ENCODE peak calls at places on chromosomes 5 and 9, in five cellular contexts. S, Y, R, T and N are unnamed samples.

GRCh38 chr5:105134328-105134727 is 1571.7 kb upstream of the NUDT12 start:
- DNase-seq in S (no peak), Y (no peak), R (no peak), T (no peak), N (no peak)

GRCh38 chr5:18534119-18534518 is 899.9 kb downstream of the TAF11L14 start:
- DNase-seq in S (no peak), Y (no peak), R (no peak), T (no peak), N (no peak)

GRCh38 chr5:57676228-57677098 is 193.9 kb upstream of the ACTBL2 start:
- DNase-seq in S (no peak), Y (no peak), R (peak), T (no peak), N (peak)

GRCh38 chr5:172795401-172795977 is 24.5 kb upstream of the DUSP1 start:
- DNase-seq in S (no peak), Y (no peak), R (peak), T (peak), N (peak)

GRCh38 chr5:95081500-95082355 is 203.2 kb downstream of the MCTP1 start:
- DNase-seq in S (peak), Y (no peak), R (peak), T (peak), N (peak)

GRCh38 chr9:74824654-74825053 is 63.1 kb downstream of the TRPM6 start:
- DNase-seq in S (no peak), Y (no peak), R (no peak), T (peak), N (peak)

GRCh38 chr5:41649659-41650058 is 139.3 kb upstream of the PLCXD3 start:
- DNase-seq in S (no peak), Y (no peak), R (no peak), T (peak), N (peak)

GRCh38 chr5:141822134-141822533 is 56.1 kb downstream of the PCDH1 start:
- DNase-seq in S (no peak), Y (no peak), R (peak), T (peak), N (peak)

GRCh38 chr5:59757442-59757841 is 136.1 kb downstream of the PDE4D start:
- DNase-seq in S (peak), Y (no peak), R (no peak), T (peak), N (peak)

GRCh38 chr5:175261526-175261925 is 182.5 kb downstream of the DRD1 start:
- DNase-seq in S (no peak), Y (no peak), R (no peak), T (no peak), N (no peak)

GRCh38 chr5:126801992-126802294 is 25.0 kb downstream of the LMNB1 start:
- DNase-seq in S (no peak), Y (no peak), R (peak), T (peak), N (peak)

GRCh38 chr9:7371032-7371431 is 428.5 kb downstream of the DMAC1 start:
- DNase-seq in S (no peak), Y (no peak), R (no peak), T (no peak), N (no peak)

GRCh38 chr9:69660304-69660703 is 11.9 kb downstream of the APBA1 start:
- DNase-seq in S (no peak), Y (no peak), R (no peak), T (no peak), N (no peak)

GRCh38 chr9:6818292-6818922 is 60.6 kb downstream of the KDM4C start:
- DNase-seq in S (no peak), Y (no peak), R (no peak), T (no peak), N (no peak)

GRCh38 chr5:57277085-57277484 is 103.2 kb downstream of the GPBP1 start:
- DNase-seq in S (peak), Y (peak), R (no peak), T (peak), N (peak)

GRCh38 chr5:173753307-173754168 is 134.6 kb upstream of the CPEB4 start:
- DNase-seq in S (no peak), Y (no peak), R (peak), T (no peak), N (no peak)

GRCh38 chr5:124649548-124650501 is 96.6 kb downstream of the ZNF608 start:
- DNase-seq in S (no peak), Y (no peak), R (peak), T (peak), N (peak)

GRCh38 chr5:146015001-146015400 is 78.6 kb downstream of the SH3RF2 start:
- DNase-seq in S (no peak), Y (no peak), R (no peak), T (no peak), N (no peak)

GRCh38 chr9:136364942-136365774 is 1.6 kb upstream of the DNLZ start:
- DNase-seq in S (no peak), Y (no peak), R (no peak), T (no peak), N (no peak)

GRCh38 chr5:74441616-74442015 is 198.9 kb downstream of the ENC1 start:
- DNase-seq in S (no peak), Y (no peak), R (no peak), T (no peak), N (no peak)

GRCh38 chr5:97618721-97619120 is 435.7 kb upstream of the RIOK2 start:
- DNase-seq in S (no peak), Y (no peak), R (no peak), T (peak), N (peak)

GRCh38 chr5:90355635-90356034 is 53.9 kb downstream of the CETN3 start:
- DNase-seq in S (no peak), Y (no peak), R (no peak), T (no peak), N (no peak)

GRCh38 chr5:59729357-59729756 is 164.2 kb downstream of the PDE4D start:
- DNase-seq in S (no peak), Y (no peak), R (no peak), T (no peak), N (no peak)

GRCh38 chr5:543755-544674 is 19.8 kb upstream of the SLC9A3 start:
- DNase-seq in S (no peak), Y (no peak), R (no peak), T (no peak), N (no peak)

GRCh38 chr5:109062669-109063068 is 315.0 kb downstream of the FER start:
- DNase-seq in S (no peak), Y (no peak), R (no peak), T (peak), N (no peak)

GRCh38 chr9:12771891-12772290 is 2.9 kb upstream of the LURAP1L start:
- DNase-seq in S (no peak), Y (no peak), R (no peak), T (peak), N (peak)

GRCh38 chr9:117826837-117827236 is 122.6 kb downstream of the TLR4 start:
- DNase-seq in S (no peak), Y (no peak), R (no peak), T (no peak), N (no peak)

GRCh38 chr5:83256091-83256775 is 178.9 kb downstream of the XRCC4 start:
- DNase-seq in S (no peak), Y (no peak), R (no peak), T (peak), N (peak)

GRCh38 chr9:136052991-136053756 is 41.9 kb downstream of the NACC2 start:
- DNase-seq in S (no peak), Y (no peak), R (no peak), T (peak), N (peak)

DNA sequence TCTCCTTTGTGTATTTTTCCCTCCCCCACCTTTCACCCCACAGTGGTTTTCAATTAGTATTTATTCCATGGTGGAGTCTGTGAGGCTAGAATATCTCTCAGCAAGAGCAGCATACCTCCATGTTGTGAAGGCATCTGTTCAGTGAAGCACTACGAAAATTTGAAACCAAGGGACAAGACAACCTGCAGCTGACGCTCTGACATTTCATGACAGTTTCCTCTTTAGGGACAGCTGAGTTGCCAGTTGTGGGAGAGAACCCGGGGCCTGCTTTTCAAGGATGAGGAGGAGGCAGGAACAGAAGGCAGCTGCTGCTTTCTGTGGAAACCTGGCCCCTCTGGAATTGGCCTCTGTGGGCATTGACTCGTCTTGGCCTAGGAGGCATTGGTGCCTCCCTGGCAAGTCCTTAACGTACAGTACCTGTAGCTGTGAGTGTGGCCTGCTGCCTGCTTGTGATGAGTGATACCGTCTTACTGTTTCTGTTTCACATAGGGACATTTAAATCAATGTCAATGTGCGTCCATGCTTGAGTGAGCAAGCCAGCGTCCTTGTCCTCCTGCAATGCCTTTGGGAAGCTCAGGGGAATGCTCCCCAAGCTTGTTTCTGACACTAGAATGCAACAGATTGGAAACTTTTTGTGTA is 21.6 kb downstream of the SLC46A2 start:
- DNase-seq in S (no peak), Y (no peak), R (no peak), T (no peak), N (no peak)
- H3K4me2 ChIP-seq in S (no peak), Y (no peak), R (no peak), T (no peak), N (no peak)

DNA sequence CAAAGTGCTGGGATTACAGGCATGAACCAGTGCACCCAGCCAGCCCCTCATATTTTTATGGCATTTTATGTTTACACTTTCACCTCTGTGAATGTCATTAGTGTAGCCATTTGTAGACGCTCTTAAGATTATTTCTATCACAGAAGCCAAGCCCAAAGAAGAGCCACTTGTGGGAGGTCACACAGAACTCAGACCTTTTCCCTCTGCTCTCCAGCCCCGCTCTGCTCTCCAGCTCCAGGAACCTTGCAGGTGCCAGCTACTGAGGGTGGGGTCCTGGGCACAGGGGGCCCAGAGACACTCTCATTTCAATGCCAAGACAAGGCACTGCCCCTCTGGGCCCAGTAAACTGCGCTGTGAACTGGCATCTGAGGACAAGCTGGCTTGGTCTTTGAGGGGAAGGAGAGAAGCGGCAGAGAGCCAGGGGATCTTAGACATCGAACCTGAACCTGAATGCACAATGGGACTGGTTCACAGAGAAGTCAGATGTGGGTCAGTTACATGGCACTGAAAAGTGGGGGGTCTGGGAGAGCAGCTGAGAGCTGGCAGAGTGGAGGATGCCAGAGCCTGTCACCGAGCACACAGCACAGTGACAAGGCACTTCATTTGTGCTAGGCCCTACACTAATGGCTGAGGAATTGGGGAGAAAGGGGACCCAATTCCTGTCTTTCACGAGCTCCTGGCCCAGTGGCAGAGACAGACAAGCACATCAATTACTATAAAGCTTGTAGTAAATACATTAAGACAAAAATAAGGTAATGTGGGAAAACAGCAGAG is 16.7 kb downstream of the ANXA6 start:
- DNase-seq in S (no peak), Y (no peak), R (no peak), T (no peak), N (no peak)
- H3K4me2 ChIP-seq in S (no peak), Y (no peak), R (peak), T (no peak), N (no peak)

GRCh38 chr5:15206133-15206532 is 293.8 kb upstream of the FBXL7 start:
- DNase-seq in S (no peak), Y (no peak), R (no peak), T (no peak), N (no peak)

GRCh38 chr5:15203376-15203775 is 296.6 kb upstream of the FBXL7 start:
- DNase-seq in S (no peak), Y (no peak), R (no peak), T (peak), N (no peak)

GRCh38 chr5:15215056-15215455 is 284.9 kb upstream of the FBXL7 start:
- DNase-seq in S (no peak), Y (no peak), R (no peak), T (no peak), N (no peak)

GRCh38 chr5:15214010-15214409 is 286.0 kb upstream of the FBXL7 start:
- DNase-seq in S (no peak), Y (no peak), R (no peak), T (no peak), N (no peak)

GRCh38 chr5:15209053-15209762 is 290.8 kb upstream of the FBXL7 start:
- DNase-seq in S (no peak), Y (no peak), R (no peak), T (no peak), N (no peak)
- H3K4me2 ChIP-seq in S (no peak), Y (no peak), R (no peak), T (no peak), N (no peak)

GRCh38 chr5:36155291-36155690 is 3.4 kb downstream of the SKP2 start:
- DNase-seq in S (no peak), Y (no peak), R (no peak), T (no peak), N (no peak)

GRCh38 chr5:36153727-36154126 is 1.8 kb downstream of the SKP2 start:
- DNase-seq in S (no peak), Y (no peak), R (no peak), T (no peak), N (no peak)

GRCh38 chr5:36156124-36156601 is 4.3 kb downstream of the SKP2 start:
- DNase-seq in S (no peak), Y (no peak), R (peak), T (peak), N (peak)

GRCh38 chr5:36158144-36158543 is 6.2 kb downstream of the SKP2 start:
- DNase-seq in S (no peak), Y (no peak), R (no peak), T (peak), N (peak)

GRCh38 chr5:36156619-36157018 is 4.7 kb downstream of the SKP2 start:
- DNase-seq in S (no peak), Y (no peak), R (no peak), T (peak), N (peak)
- H3K4me2 ChIP-seq in S (no peak), Y (no peak), R (peak), T (peak), N (no peak)

DNA sequence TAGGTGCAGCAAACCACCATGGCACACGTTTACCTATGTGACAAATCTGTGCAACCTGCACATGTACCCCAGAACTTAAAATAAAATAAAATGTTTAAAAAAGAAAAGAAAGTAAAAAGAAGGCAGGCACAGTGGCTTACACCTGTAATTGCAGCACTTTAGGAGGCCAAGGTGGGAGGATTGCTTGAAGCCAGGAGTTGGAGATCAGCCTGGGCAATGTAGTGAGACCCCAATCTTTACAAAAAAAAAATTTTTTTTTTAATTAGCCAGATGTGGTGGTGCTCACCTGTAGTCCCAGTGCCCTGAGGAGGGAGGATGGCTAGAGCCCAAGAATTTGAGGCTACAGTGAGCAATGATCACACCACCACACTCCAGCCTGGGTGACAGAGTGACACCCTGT is 12.5 kb upstream of the LHFPL2 start:
- DNase-seq in S (no peak), Y (no peak), R (no peak), T (no peak), N (no peak)
- H3K4me2 ChIP-seq in S (no peak), Y (no peak), R (no peak), T (no peak), N (no peak)

DNA sequence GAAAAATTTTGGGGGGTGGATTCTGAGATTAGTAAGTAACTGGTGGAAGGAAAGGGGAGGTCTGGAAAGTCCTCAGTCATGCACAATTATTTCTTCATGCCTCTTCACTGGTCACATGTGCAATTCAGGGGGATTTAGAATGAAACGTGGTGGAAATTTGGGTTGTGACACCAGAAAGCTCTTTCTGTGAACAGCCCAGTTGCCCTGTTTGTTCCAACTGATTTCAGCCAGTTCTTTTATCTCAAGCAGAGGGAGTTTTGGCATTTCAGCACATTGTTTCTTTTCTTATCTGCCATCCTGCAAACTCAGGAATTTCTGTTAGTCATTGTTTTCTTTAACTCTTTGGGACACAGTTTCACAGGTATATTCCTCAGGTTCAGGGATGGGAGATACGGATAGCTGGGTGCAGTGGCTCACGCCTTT is 5.1 kb upstream of the B4GALT1 start:
- DNase-seq in S (no peak), Y (no peak), R (peak), T (peak), N (no peak)
- H3K4me2 ChIP-seq in S (peak), Y (peak), R (peak), T (no peak), N (no peak)

DNA sequence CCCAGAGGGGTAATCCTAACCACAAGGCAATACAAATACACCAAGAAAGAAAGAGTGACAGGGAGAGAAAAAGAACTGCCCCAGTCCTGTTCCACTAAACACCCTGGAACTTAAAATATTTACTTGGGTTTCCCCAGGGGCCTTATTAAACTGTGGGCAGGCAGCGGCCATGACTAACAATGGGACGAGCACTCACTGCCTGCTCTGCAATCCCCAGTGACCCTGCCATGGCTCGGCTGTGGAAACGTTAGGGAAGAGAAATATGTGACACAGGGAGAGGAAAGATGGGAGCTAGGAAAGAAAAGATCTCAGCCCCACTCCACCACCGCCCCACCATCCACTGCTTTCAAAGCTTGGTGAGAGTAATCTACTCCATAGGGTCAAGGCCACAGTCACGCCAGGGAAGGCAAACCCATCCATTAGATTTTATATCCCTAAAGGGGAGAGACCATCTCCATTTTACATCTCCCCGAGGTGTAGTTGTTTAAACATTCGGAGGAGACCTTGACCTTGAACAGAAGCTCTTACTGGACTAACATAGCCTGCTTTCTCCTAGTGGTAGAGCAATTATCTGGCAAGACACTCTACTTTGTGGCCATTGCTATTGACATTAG is 117.6 kb downstream of the EFNA5 start:
- DNase-seq in S (no peak), Y (no peak), R (no peak), T (peak), N (no peak)
- H3K4me2 ChIP-seq in S (peak), Y (no peak), R (no peak), T (no peak), N (no peak)